ENCODE peak calls at places on chromosomes 2 and 18, in six cellular contexts. Y is mammary epithelial cell; H is effector memory CD4-positive, alpha-beta T cell; K is heart left ventricle; W is GM23248; L is tibial artery. D is an unnamed sample.

GRCh38 chr2:151374426-151374825 is 17.0 kb downstream of the TNFAIP6 start:
- DNase-seq in Y (peak; percentile 83), H (no peak), K (no peak), W (peak; percentile 87), L (no peak), D (no peak)

GRCh38 chr18:13268035-13268700 is 49.6 kb downstream of the LDLRAD4 start:
- DNase-seq in Y (peak; percentile 1), H (no peak), K (peak; percentile 45), W (peak; percentile 45), L (peak; percentile 55), D (no peak)

GRCh38 chr18:62450546-62451395 is 72.1 kb upstream of the ZCCHC2 start:
- DNase-seq in Y (peak; percentile 92), H (no peak), K (peak; percentile 74), W (peak; percentile 91), L (peak; percentile 76), D (no peak)

GRCh38 chr2:45343618-45344017 is 267.4 kb downstream of the SRBD1 start:
- DNase-seq in Y (no peak), H (no peak), K (no peak), W (no peak), L (no peak), D (no peak)

GRCh38 chr2:210477496-210477895 is 937 bp upstream of the LANCL1 start:
- DNase-seq in Y (peak; percentile 70), H (no peak), K (peak; percentile 37), W (peak; percentile 65), L (no peak), D (no peak)

GRCh38 chr2:112814278-112814677 is 22.3 kb downstream of the IL1B start:
- DNase-seq in Y (peak; percentile 93), H (no peak), K (no peak), W (peak; percentile 52), L (no peak), D (no peak)

GRCh38 chr2:241774419-241775222 is 2.0 kb upstream of the GAL3ST2 start:
- DNase-seq in Y (no peak), H (no peak), K (no peak), W (peak; percentile 93), L (no peak), D (no peak)

GRCh38 chr2:233436191-233436581 is 81.9 kb downstream of the DGKD start:
- DNase-seq in Y (no peak), H (no peak), K (no peak), W (no peak), L (peak; percentile 3), D (no peak)

GRCh38 chr2:234764378-234764777 is 187.4 kb upstream of the SH3BP4 start:
- DNase-seq in Y (no peak), H (no peak), K (no peak), W (no peak), L (no peak), D (no peak)

GRCh38 chr2:2646312-2647051 is 315.4 kb upstream of the MYT1L start:
- DNase-seq in Y (no peak), H (no peak), K (no peak), W (no peak), L (no peak), D (no peak)

GRCh38 chr2:18662689-18663088 is 73.3 kb upstream of the NT5C1B start:
- DNase-seq in Y (peak; percentile 12), H (no peak), K (no peak), W (no peak), L (no peak), D (no peak)

GRCh38 chr2:225998653-225999052 is 599.1 kb downstream of the NYAP2 start:
- DNase-seq in Y (no peak), H (no peak), K (no peak), W (peak; percentile 19), L (no peak), D (no peak)

GRCh38 chr2:11375025-11375688 is 30.7 kb upstream of the ROCK2 start:
- DNase-seq in Y (no peak), H (no peak), K (no peak), W (no peak), L (no peak), D (no peak)

GRCh38 chr18:73458186-73458964 is 590.6 kb upstream of the NETO1 start:
- DNase-seq in Y (no peak), H (no peak), K (no peak), W (peak; percentile 38), L (no peak), D (no peak)

GRCh38 chr2:43818761-43819160 is 19.9 kb downstream of the ABCG5 start:
- DNase-seq in Y (no peak), H (no peak), K (no peak), W (peak; percentile 59), L (peak; percentile 62), D (no peak)

GRCh38 chr18:44725300-44726096 is 44.8 kb downstream of the SETBP1 start:
- DNase-seq in Y (peak; percentile 39), H (peak; percentile 29), K (peak; percentile 43), W (peak; percentile 90), L (peak; percentile 49), D (no peak)

GRCh38 chr2:36486546-36487044 is 111.4 kb downstream of the FEZ2 start:
- DNase-seq in Y (peak; percentile 16), H (no peak), K (no peak), W (peak; percentile 80), L (no peak), D (no peak)

GRCh38 chr2:198283149-198283548 is 478.8 kb downstream of the PLCL1 start:
- DNase-seq in Y (no peak), H (no peak), K (no peak), W (peak; percentile 74), L (no peak), D (no peak)

GRCh38 chr2:38619458-38620164 is 16.9 kb upstream of the HNRNPLL start:
- DNase-seq in Y (peak; percentile 35), H (no peak), K (no peak), W (peak; percentile 45), L (no peak), D (no peak)

GRCh38 chr2:99425022-99425421 is 64.8 kb downstream of the REV1 start:
- DNase-seq in Y (peak; percentile 46), H (no peak), K (no peak), W (peak; percentile 65), L (no peak), D (no peak)

GRCh38 chr2:145631561-145631960 is 1111.6 kb upstream of the ZEB2 start:
- DNase-seq in Y (peak; percentile 53), H (no peak), K (no peak), W (peak; percentile 61), L (no peak), D (no peak)

GRCh38 chr2:63723709-63724108 is 118.0 kb upstream of the UGP2 start:
- DNase-seq in Y (no peak), H (no peak), K (no peak), W (no peak), L (no peak), D (no peak)

GRCh38 chr2:37984589-37984988 is 59.5 kb downstream of the RMDN2 start:
- DNase-seq in Y (no peak), H (no peak), K (no peak), W (peak; percentile 52), L (no peak), D (no peak)

DNA sequence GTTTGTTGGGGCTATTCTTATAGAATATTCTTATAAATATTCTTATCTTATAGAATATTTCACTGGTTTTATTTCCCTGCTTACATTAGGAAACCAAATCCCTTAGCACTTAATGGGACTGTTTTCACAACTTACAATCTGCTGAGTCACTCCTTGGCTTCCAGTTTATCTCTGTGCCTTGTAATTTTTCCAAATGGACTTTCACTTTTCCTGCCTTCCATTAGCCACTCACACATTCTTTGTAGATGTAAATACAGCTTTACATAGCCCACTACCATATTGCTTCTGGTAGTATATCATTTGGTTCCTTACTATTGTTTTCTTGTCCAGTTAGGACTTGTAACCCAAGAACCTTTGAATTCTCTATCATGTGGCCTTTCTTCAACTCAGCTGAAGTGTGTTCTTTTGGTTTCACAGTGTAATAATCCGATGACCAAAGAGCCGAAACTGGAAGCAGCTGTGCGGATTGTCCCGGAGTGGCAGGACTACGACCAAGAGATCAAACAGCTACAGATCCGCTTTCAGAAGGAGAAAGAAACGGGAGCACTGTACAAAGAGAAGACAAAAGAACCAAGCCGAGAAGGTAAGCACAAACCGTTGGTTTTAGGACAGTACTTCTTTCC is 96.1 kb downstream of the UGGT1 start:
- DNase-seq in Y (no peak), H (no peak), K (no peak), W (peak; percentile 66), L (no peak), D (no peak)
- H3K27ac ChIP-seq in Y (no peak overlapping the region), H (no peak overlapping the region), K (peak overlapping the region; percentile 82), W (peak overlapping the region; percentile 4), L (no peak overlapping the region), D (peak overlapping the region; percentile 68)

DNA sequence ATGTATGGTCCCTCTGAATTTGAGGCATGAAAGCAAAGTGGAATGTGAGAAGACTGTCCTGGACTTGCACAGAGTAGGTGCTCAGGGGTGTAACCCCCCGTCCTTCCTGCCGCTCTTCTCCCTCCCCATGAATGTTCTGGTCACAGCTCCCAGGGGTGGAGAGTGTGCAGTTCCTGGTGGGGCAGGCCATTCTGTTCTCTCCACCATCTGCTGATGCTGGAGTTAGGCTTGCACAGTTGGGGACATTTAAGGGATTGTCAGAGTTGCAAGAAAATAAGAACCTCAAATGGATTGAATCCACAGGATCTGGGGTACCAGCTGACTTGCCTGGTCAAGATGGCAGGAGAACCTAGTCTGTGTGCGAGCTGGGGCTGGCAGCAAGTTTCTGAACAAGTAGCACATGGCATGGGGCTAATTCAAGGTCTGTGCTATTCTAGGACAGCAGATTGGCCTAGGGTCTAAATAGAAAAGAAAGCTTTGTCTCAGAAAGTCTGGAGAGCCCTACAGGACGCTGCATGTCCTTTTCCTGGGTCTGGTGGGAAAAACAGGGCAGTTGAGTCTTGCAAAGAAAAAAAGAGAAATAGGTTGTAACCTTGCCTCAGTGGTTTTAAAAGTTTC is 60.8 kb upstream of the TXNDC2 start:
- DNase-seq in Y (no peak), H (no peak), K (no peak), W (no peak), L (no peak), D (no peak)
- H3K27ac ChIP-seq in Y (no peak overlapping the region), H (no peak overlapping the region), K (peak overlapping the region; percentile 86), W (peak overlapping the region; percentile 74), L (peak overlapping the region; percentile 53), D (peak overlapping the region; percentile 77)

DNA sequence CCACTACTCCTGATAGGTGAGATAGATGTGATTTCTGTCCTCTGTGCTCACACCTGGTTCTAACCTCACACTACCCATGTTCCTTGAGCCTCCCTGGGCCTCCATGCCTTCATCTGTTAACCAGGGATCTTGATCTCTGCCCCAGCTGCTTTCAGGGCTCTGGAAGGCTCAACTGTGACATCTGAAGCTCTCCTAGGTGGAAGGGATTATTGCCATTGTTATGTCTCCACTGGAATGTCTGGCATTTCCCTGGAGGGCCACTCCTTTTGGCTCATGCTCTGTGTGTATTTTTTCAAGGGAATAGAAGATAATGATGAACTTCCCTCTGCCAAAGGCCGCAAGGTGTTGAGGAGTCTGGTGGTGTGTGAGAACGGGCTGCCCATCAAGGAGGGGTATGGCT is 41.2 kb downstream of the PCARE start:
- DNase-seq in Y (peak; percentile 24), H (no peak), K (no peak), W (peak; percentile 35), L (no peak), D (no peak)
- H3K27ac ChIP-seq in Y (peak overlapping the region; percentile 10), H (no peak overlapping the region), K (no peak overlapping the region), W (no peak overlapping the region), L (no peak overlapping the region), D (no peak overlapping the region)

DNA sequence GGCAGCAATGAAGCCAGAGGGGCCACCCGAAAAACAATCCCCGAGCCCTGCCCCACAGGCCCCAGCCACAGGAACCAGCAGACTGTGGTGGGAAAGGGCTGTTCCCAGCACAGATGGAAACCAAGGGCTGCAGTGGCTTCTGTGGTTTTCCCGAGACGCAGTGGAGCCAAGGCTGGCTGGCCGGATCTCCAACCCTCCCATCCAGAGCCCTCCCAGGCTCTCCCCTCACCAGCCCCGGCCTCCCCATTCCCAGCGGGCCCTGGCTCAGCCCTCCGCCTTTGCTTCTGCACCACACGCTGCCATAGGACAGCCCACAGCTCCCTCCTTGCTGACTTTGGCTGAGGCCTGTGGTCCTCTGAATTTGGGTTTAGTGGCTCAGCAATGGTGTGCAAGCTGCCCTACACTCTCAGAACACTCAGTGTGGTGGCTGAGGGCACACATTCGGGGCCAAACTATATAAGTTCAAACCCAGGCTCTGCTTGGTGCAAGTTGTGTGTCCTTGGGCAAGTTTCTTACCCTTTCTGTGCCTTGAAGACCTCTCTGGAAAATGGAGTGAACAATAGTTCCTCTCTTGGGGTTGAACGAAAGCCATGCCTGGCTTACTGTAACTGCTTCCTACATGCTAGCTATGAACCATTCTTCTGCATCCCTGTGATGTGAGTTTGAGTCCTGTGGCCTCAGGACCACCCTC is 200.1 kb downstream of the SMAD7 start:
- DNase-seq in Y (no peak), H (no peak), K (peak; percentile 61), W (peak; percentile 57), L (peak; percentile 62), D (no peak)
- H3K27ac ChIP-seq in Y (no peak overlapping the region), H (no peak overlapping the region), K (peak overlapping the region; percentile 94), W (peak overlapping the region; percentile 93), L (peak overlapping the region; percentile 86), D (no peak overlapping the region)